ENCODE peak calls at places on chromosomes 5 and 9, in five cellular contexts. One of them, this sample, is unnamed.

GRCh38 chr5:6086871-6087270 is 291.5 kb downstream of the MED10 start:
- DNase-seq in A549: no peak
- DNase-seq in K562: no peak
- DNase-seq in GM12878: no peak
- DNase-seq in HepG2: no peak
- DNase-seq in this sample: no peak

GRCh38 chr9:12935714-12936113 is 160.9 kb downstream of the LURAP1L start:
- DNase-seq in A549: no peak
- DNase-seq in K562: no peak
- DNase-seq in GM12878: no peak
- DNase-seq in HepG2: no peak
- DNase-seq in this sample: no peak

GRCh38 chr5:136159457-136159856 is 26.8 kb downstream of the SMAD5 start:
- DNase-seq in A549: no peak
- DNase-seq in K562: no peak
- DNase-seq in GM12878: no peak
- DNase-seq in HepG2: no peak
- DNase-seq in this sample: no peak

GRCh38 chr5:142472306-142472951 is 147.6 kb upstream of the SPRY4 start:
- DNase-seq in A549: peak; percentile 74
- DNase-seq in K562: peak; percentile 78
- DNase-seq in GM12878: no peak
- DNase-seq in HepG2: peak; percentile 66
- DNase-seq in this sample: no peak

GRCh38 chr5:103428411-103428871 is 134.1 kb downstream of the NUDT12 start:
- DNase-seq in A549: no peak
- DNase-seq in K562: no peak
- DNase-seq in GM12878: no peak
- DNase-seq in HepG2: peak; percentile 27
- DNase-seq in this sample: no peak

GRCh38 chr5:34017254-34017653 is 9.4 kb upstream of the AMACR start:
- DNase-seq in A549: no peak
- DNase-seq in K562: no peak
- DNase-seq in GM12878: no peak
- DNase-seq in HepG2: no peak
- DNase-seq in this sample: no peak

GRCh38 chr5:174844971-174845370 is 120.6 kb downstream of the MSX2 start:
- DNase-seq in A549: no peak
- DNase-seq in K562: no peak
- DNase-seq in GM12878: no peak
- DNase-seq in HepG2: no peak
- DNase-seq in this sample: no peak

GRCh38 chr5:56734066-56734766 is 81.1 kb upstream of the MAP3K1 start:
- DNase-seq in A549: no peak
- DNase-seq in K562: no peak
- DNase-seq in GM12878: no peak
- DNase-seq in HepG2: no peak
- DNase-seq in this sample: no peak

GRCh38 chr9:5553211-5553610 is 42.9 kb downstream of the PDCD1LG2 start:
- DNase-seq in A549: no peak
- DNase-seq in K562: no peak
- DNase-seq in GM12878: no peak
- DNase-seq in HepG2: no peak
- DNase-seq in this sample: no peak

GRCh38 chr5:78320461-78320860 is 26.0 kb upstream of the AP3B1 start:
- DNase-seq in A549: peak; percentile 33
- DNase-seq in K562: peak; percentile 25
- DNase-seq in GM12878: no peak
- DNase-seq in HepG2: peak; percentile 15
- DNase-seq in this sample: no peak

GRCh38 chr9:88313364-88314220 is 74.7 kb upstream of the SPIN1 start:
- DNase-seq in A549: no peak
- DNase-seq in K562: no peak
- DNase-seq in GM12878: no peak
- DNase-seq in HepG2: no peak
- DNase-seq in this sample: peak; percentile 55

GRCh38 chr9:113887436-113887835 is 11.3 kb downstream of the ZNF618 start:
- DNase-seq in A549: no peak
- DNase-seq in K562: no peak
- DNase-seq in GM12878: no peak
- DNase-seq in HepG2: no peak
- DNase-seq in this sample: peak; percentile 36

GRCh38 chr5:140245354-140245753 is 57.5 kb downstream of the PFDN1 start:
- DNase-seq in A549: no peak
- DNase-seq in K562: no peak
- DNase-seq in GM12878: no peak
- DNase-seq in HepG2: no peak
- DNase-seq in this sample: no peak
- TF ChIP-seq KDM1A in A549: no peak
- TF ChIP-seq KDM1A in K562: no peak
- TF ChIP-seq KDM1A in GM12878: no peak
- TF ChIP-seq KDM1A in HepG2: no peak
- TF ChIP-seq KDM1A in this sample: no peak

GRCh38 chr9:7613931-7614330 is 185.6 kb downstream of the DMAC1 start:
- DNase-seq in A549: no peak
- DNase-seq in K562: no peak
- DNase-seq in GM12878: no peak
- DNase-seq in HepG2: no peak
- DNase-seq in this sample: no peak
- TF ChIP-seq CHD2 in A549: no peak
- TF ChIP-seq CHD2 in K562: no peak
- TF ChIP-seq CHD2 in GM12878: no peak
- TF ChIP-seq CHD2 in HepG2: no peak
- TF ChIP-seq CHD2 in this sample: no peak

DNA sequence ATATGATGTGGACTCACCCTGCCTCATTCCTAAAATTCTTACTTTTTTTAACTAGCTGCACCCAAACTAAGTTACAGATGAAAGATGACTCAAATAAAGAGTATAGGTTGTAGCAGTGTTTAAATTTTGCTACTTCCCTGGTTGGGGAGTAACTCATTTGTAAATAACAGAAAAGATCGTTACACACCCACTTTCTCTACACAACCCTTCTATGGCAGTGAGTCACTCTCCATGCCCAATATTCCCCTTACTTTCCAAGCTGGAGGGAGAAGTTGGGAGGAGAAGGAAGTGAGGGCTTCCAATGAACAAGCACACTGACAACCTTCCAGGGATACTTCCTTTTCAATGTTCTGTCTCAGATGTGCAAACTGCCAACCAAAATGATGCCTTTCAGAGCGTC is 1.9 kb downstream of the RASEF start:
- DNase-seq in A549: peak; percentile 70
- DNase-seq in K562: no peak
- DNase-seq in GM12878: no peak
- DNase-seq in HepG2: no peak
- DNase-seq in this sample: no peak
- TF ChIP-seq KDM1A in A549: no peak
- TF ChIP-seq KDM1A in K562: no peak
- TF ChIP-seq KDM1A in GM12878: no peak
- TF ChIP-seq KDM1A in HepG2: no peak
- TF ChIP-seq KDM1A in this sample: no peak

GRCh38 chr5:71681282-71681681 is 37.8 kb upstream of the CARTPT start:
- DNase-seq in A549: peak; percentile 14
- DNase-seq in K562: no peak
- DNase-seq in GM12878: no peak
- DNase-seq in HepG2: no peak
- DNase-seq in this sample: no peak
- TF ChIP-seq CHD2 in A549: no peak
- TF ChIP-seq CHD2 in K562: no peak
- TF ChIP-seq CHD2 in GM12878: no peak
- TF ChIP-seq CHD2 in HepG2: no peak
- TF ChIP-seq CHD2 in this sample: no peak

DNA sequence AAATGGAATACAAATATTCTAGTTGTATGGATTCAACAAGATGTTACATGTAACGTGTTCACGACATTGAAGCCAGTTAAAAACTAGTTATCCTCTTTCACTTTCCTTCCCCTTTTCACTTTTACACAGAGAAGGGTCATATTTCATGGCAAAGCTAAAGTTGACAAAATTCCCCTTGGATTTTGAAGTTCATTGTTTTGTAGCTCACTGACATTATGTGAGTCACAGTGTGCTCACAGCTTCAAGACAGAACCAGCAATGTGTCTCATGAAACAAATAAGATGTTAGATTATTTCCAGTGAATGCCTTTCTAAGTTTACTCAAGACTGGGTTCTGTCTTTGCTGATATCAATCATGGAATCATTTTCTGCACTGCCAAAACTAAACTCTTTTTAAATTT is 535.5 kb upstream of the GRIN3A start:
- DNase-seq in A549: no peak
- DNase-seq in K562: no peak
- DNase-seq in GM12878: no peak
- DNase-seq in HepG2: no peak
- DNase-seq in this sample: no peak
- TF ChIP-seq KDM1A in A549: no peak
- TF ChIP-seq KDM1A in K562: no peak
- TF ChIP-seq KDM1A in GM12878: no peak
- TF ChIP-seq KDM1A in HepG2: no peak
- TF ChIP-seq KDM1A in this sample: no peak

DNA sequence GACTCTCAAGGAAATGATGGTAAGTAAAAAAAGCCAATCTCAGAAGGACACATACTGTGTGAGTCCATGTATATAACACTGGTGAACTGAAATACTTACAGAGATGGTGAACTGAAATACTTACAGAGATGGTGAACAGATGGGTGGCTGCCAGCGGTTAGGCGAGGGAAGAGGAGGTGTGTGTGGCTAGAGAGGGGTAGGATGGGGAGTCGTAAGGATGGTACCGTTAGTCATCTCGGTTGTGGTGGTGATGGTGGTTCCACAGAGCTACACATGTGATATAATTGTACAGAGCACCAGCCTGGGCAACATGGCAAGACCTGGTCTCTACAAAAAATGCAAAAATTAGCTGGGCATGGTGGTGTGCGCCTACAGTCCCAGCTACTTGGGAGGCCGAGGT is 113.6 kb upstream of the RAPGEF1 start:
- DNase-seq in A549: no peak
- DNase-seq in K562: no peak
- DNase-seq in GM12878: no peak
- DNase-seq in HepG2: no peak
- DNase-seq in this sample: no peak
- TF ChIP-seq CHD2 in A549: no peak
- TF ChIP-seq CHD2 in K562: no peak
- TF ChIP-seq CHD2 in GM12878: no peak
- TF ChIP-seq CHD2 in HepG2: no peak
- TF ChIP-seq CHD2 in this sample: no peak

GRCh38 chr9:32255026-32255425 is 129.4 kb upstream of the ACO1 start:
- DNase-seq in A549: no peak
- DNase-seq in K562: no peak
- DNase-seq in GM12878: no peak
- DNase-seq in HepG2: no peak
- DNase-seq in this sample: no peak

GRCh38 chr9:32248189-32248712 is 136.2 kb upstream of the ACO1 start:
- DNase-seq in A549: no peak
- DNase-seq in K562: no peak
- DNase-seq in GM12878: no peak
- DNase-seq in HepG2: peak; percentile 65
- DNase-seq in this sample: no peak

GRCh38 chr9:32247173-32247572 is 137.3 kb upstream of the ACO1 start:
- DNase-seq in A549: no peak
- DNase-seq in K562: no peak
- DNase-seq in GM12878: no peak
- DNase-seq in HepG2: no peak
- DNase-seq in this sample: no peak

DNA sequence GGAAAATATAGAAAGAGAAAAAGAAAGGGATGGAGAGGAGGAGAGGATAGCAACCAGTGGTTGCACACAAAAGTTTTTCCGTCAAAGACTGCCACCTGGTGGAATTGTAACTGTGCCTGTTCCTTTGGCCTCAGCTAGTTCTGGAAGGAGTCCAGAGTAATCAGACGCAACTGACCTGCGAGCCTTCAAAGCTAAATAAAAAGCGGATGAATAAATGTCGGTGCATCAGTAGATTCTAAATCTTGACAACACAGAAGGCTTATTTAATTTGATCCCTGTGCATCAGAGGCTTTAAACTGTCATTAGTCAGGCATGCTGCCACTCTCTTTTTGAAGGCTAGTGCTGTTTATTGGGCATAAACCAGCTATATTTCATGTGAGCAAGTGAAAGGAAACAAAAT is 132.9 kb upstream of the ACO1 start:
- DNase-seq in A549: peak; percentile 59
- DNase-seq in K562: peak; percentile 14
- DNase-seq in GM12878: peak; percentile 13
- DNase-seq in HepG2: peak; percentile 80
- DNase-seq in this sample: peak; percentile 61
- TF ChIP-seq KDM1A in A549: no peak
- TF ChIP-seq KDM1A in K562: no peak
- TF ChIP-seq KDM1A in GM12878: no peak
- TF ChIP-seq KDM1A in HepG2: no peak
- TF ChIP-seq KDM1A in this sample: no peak

GRCh38 chr5:178577376-178577839 is 12.8 kb downstream of the COL23A1 start:
- DNase-seq in A549: no peak
- DNase-seq in K562: no peak
- DNase-seq in GM12878: no peak
- DNase-seq in HepG2: no peak
- DNase-seq in this sample: peak; percentile 80

GRCh38 chr5:178572617-178573016 is 17.6 kb downstream of the COL23A1 start:
- DNase-seq in A549: no peak
- DNase-seq in K562: no peak
- DNase-seq in GM12878: no peak
- DNase-seq in HepG2: no peak
- DNase-seq in this sample: no peak

GRCh38 chr5:178576591-178577351 is 13.4 kb downstream of the COL23A1 start:
- DNase-seq in A549: no peak
- DNase-seq in K562: no peak
- DNase-seq in GM12878: no peak
- DNase-seq in HepG2: no peak
- DNase-seq in this sample: no peak

GRCh38 chr5:178569485-178569884 is 20.7 kb downstream of the COL23A1 start:
- DNase-seq in A549: no peak
- DNase-seq in K562: no peak
- DNase-seq in GM12878: no peak
- DNase-seq in HepG2: no peak
- DNase-seq in this sample: no peak

GRCh38 chr5:178573216-178573615 is 17.0 kb downstream of the COL23A1 start:
- DNase-seq in A549: no peak
- DNase-seq in K562: no peak
- DNase-seq in GM12878: no peak
- DNase-seq in HepG2: no peak
- DNase-seq in this sample: no peak
- TF ChIP-seq CHD2 in A549: no peak
- TF ChIP-seq CHD2 in K562: no peak
- TF ChIP-seq CHD2 in GM12878: no peak
- TF ChIP-seq CHD2 in HepG2: no peak
- TF ChIP-seq CHD2 in this sample: no peak

This sample was measured in H1.